ENCODE peak calls at places on chromosome 12, in four cellular contexts. R is CD8-positive, alpha-beta T cell; E is uterus; O is GM12865. B is an unnamed sample.

GRCh38 chr12:53844989-53845836 is 93.4 kb upstream of the HOXC13 start:
- DNase-seq in R (no peak), E (no peak), O (no peak), B (no peak)

GRCh38 chr12:53997324-53998173 is 2.4 kb upstream of the HOXC9 start:
- DNase-seq in R (no peak), E (no peak), O (no peak), B (no peak)

GRCh38 chr12:110619534-110619953 is 5.6 kb downstream of the TCTN1 start:
- DNase-seq in R (no peak), E (no peak), O (peak; percentile 86), B (no peak)

GRCh38 chr12:50961708-50962107 is 9.4 kb downstream of the HIGD1C start:
- DNase-seq in R (no peak), E (peak; percentile 34), O (no peak), B (no peak)

GRCh38 chr12:131674373-131674772 is 36.5 kb upstream of the SFSWAP start:
- DNase-seq in R (no peak), E (no peak), O (no peak), B (no peak)

GRCh38 chr12:105113094-105113493 is 5.6 kb downstream of the WASHC4 start:
- DNase-seq in R (no peak), E (no peak), O (no peak), B (no peak)

GRCh38 chr12:56634242-56634836 is 4.2 kb upstream of the BAZ2A start:
- DNase-seq in R (no peak), E (peak; percentile 41), O (peak; percentile 40), B (no peak)

GRCh38 chr12:30796508-30796780 is 41.7 kb upstream of the CAPRIN2 start:
- DNase-seq in R (no peak), E (no peak), O (no peak), B (no peak)

GRCh38 chr12:102573237-102573636 is 92.9 kb upstream of the IGF1 start:
- DNase-seq in R (no peak), E (no peak), O (no peak), B (no peak)

GRCh38 chr12:94305293-94305957 is 154.2 kb downstream of the CEP83 start:
- DNase-seq in R (no peak), E (no peak), O (peak; percentile 76), B (no peak)

GRCh38 chr12:94994312-94994711 is 9.2 kb downstream of the NDUFA12 start:
- DNase-seq in R (no peak), E (no peak), O (no peak), B (no peak)

GRCh38 chr12:52151859-52152783 is 39.7 kb downstream of the KRT80 start:
- DNase-seq in R (peak; percentile 56), E (peak; percentile 47), O (peak; percentile 50), B (no peak)

GRCh38 chr12:31041033-31041564 is 32.6 kb upstream of the DDX11 start:
- DNase-seq in R (no peak), E (no peak), O (no peak), B (no peak)

GRCh38 chr12:88627501-88627900 is 47.2 kb upstream of the KITLG start:
- DNase-seq in R (no peak), E (no peak), O (no peak), B (no peak)

GRCh38 chr12:54164402-54165145 is 24.2 kb downstream of the SMUG1 start:
- DNase-seq in R (no peak), E (no peak), O (no peak), B (no peak)

GRCh38 chr12:30874455-30875313 is 51.9 kb upstream of the TSPAN11 start:
- DNase-seq in R (no peak), E (no peak), O (no peak), B (no peak)

GRCh38 chr12:81078469-81079196 is 754 bp downstream of the ACSS3 start:
- DNase-seq in R (no peak), E (peak; percentile 75), O (no peak), B (no peak)

GRCh38 chr12:129393357-129393937 is 510.4 kb downstream of the TMEM132D start:
- DNase-seq in R (no peak), E (no peak), O (no peak), B (no peak)

GRCh38 chr12:52667509-52667908 is 12.7 kb downstream of the KRT1 start:
- DNase-seq in R (no peak), E (no peak), O (no peak), B (no peak)

GRCh38 chr12:124073636-124074035 is 100.6 kb downstream of the ZNF664 start:
- DNase-seq in R (no peak), E (no peak), O (no peak), B (no peak)

GRCh38 chr12:14905269-14906004 is 19.8 kb upstream of the MGP start:
- DNase-seq in R (no peak), E (no peak), O (no peak), B (no peak)

GRCh38 chr12:115988193-115988592 is 289.3 kb downstream of the MED13L start:
- DNase-seq in R (no peak), E (no peak), O (no peak), B (no peak)

GRCh38 chr12:58916153-58916709 is 4.1 kb downstream of the LRIG3 start:
- DNase-seq in R (no peak), E (no peak), O (no peak), B (no peak)

GRCh38 chr12:29365091-29365490 is 15.9 kb downstream of the ERGIC2 start:
- DNase-seq in R (no peak), E (no peak), O (no peak), B (no peak)

GRCh38 chr12:32841061-32841460 is 55.5 kb downstream of the PKP2 start:
- DNase-seq in R (no peak), E (no peak), O (no peak), B (no peak)

GRCh38 chr12:52634266-52635056 is 16.1 kb upstream of the KRT73 start:
- DNase-seq in R (no peak), E (no peak), O (no peak), B (peak; percentile 83)

GRCh38 chr12:20368653-20369163 is 371 bp downstream of the PDE3A start:
- DNase-seq in R (no peak), E (peak; percentile 29), O (no peak), B (no peak)

GRCh38 chr12:78062781-78063180 is 232.1 kb downstream of the NAV3 start:
- DNase-seq in R (no peak), E (peak; percentile 28), O (no peak), B (peak; percentile 64)

GRCh38 chr12:87866602-87867292 is 162.5 kb downstream of the C12orf50 start:
- DNase-seq in R (no peak), E (no peak), O (peak; percentile 16), B (no peak)

GRCh38 chr12:19018302-19018980 is 111.1 kb upstream of the PLEKHA5 start:
- DNase-seq in R (no peak), E (no peak), O (no peak), B (no peak)

GRCh38 chr12:93164103-93164880 is 213.4 kb upstream of the NUDT4 start:
- DNase-seq in R (no peak), E (no peak), O (no peak), B (no peak)

GRCh38 chr12:106633451-106633823 is 50.6 kb downstream of the RFX4 start:
- DNase-seq in R (no peak), E (no peak), O (no peak), B (no peak)

GRCh38 chr12:102478416-102479098 is 1.8 kb downstream of the IGF1 start:
- DNase-seq in R (peak; percentile 2), E (no peak), O (peak; percentile 84), B (no peak)

GRCh38 chr12:92747151-92747550 is 44.4 kb downstream of the PLEKHG7 start:
- DNase-seq in R (no peak), E (no peak), O (no peak), B (no peak)

GRCh38 chr12:26242683-26243082 is 47.3 kb downstream of the SSPN start:
- DNase-seq in R (no peak), E (no peak), O (no peak), B (no peak)
- H3K4me3 ChIP-seq in R (no peak overlapping the region), E (no peak overlapping the region), O (no peak overlapping the region), B (no peak overlapping the region)

GRCh38 chr12:42779186-42779859 is 189.8 kb upstream of the PRICKLE1 start:
- DNase-seq in R (no peak), E (no peak), O (no peak), B (no peak)
- H3K4me3 ChIP-seq in R (no peak overlapping the region), E (no peak overlapping the region), O (no peak overlapping the region), B (no peak overlapping the region)

GRCh38 chr12:2064078-2064507 is 11.3 kb downstream of the CACNA1C start:
- DNase-seq in R (no peak), E (no peak), O (peak; percentile 62), B (no peak)
- H3K4me3 ChIP-seq in R (peak overlapping the region; percentile 35), E (peak overlapping the region; percentile 8), O (no peak overlapping the region), B (no peak overlapping the region)

GRCh38 chr12:6614513-6615177 is 7.5 kb upstream of the CHD4 start:
- DNase-seq in R (no peak), E (no peak), O (no peak), B (no peak)

GRCh38 chr12:6612247-6612646 is 5.1 kb upstream of the CHD4 start:
- DNase-seq in R (no peak), E (peak; percentile 28), O (no peak), B (no peak)

GRCh38 chr12:6612652-6613014 is 5.5 kb upstream of the CHD4 start:
- DNase-seq in R (no peak), E (no peak), O (no peak), B (no peak)

GRCh38 chr12:6613776-6614512 is 6.8 kb upstream of the CHD4 start:
- DNase-seq in R (no peak), E (peak; percentile 96), O (peak; percentile 82), B (peak; percentile 80)

DNA sequence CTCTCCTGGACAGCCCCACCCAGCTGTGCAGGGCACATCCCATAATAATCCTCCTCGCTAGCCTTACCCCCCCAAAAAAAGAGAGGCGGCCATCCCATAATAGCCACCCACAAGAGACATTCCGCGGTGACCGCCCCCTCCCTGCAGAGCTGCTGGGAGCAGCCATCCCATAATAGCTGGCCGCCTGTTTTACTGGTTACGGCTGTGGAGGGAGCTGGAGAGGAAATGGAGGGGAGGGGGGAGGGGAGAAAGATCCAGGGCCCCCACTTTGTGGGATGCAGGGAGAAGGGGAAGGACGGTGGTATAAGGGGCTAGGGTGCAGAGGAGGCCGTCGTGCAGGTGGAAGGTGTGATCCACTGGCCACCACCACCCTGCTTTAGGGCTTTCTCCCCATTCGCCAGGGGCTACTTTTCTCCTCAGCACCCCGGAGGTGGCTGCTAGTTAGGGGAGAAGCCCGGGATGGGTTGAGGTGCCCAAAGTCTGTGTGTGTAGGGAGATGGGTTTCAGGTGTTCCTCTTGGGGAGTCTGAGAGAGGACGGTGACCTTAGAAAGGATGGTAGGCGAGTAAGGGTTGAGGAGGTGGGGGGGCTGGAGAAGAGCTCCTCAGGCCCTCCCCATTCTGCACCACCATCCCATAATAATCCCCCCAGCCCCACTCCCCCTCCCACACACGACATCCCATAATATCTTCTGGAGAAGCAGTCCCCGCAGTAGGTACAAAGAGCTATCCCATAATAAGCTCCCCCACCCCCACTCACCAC is 6.0 kb upstream of the CHD4 start:
- DNase-seq in R (no peak), E (peak; percentile 89), O (peak; percentile 75), B (peak; percentile 84)
- H3K4me3 ChIP-seq in R (no peak overlapping the region), E (peak overlapping the region; percentile 7), O (no peak overlapping the region), B (peak overlapping the region; percentile 59)